ENCODE peak calls at places on chromosomes 11 and 22, in nine cellular contexts. O is endothelial cell; Q is kidney epithelial cell; B is D721Med; C is CD4-positive, alpha-beta T cell; E is thyroid gland; F is foreskin fibroblast; D is nephron progenitor cell; P is HFFc6. Z is an unnamed sample.

GRCh38 chr22:43293661-43294392 is 49.3 kb downstream of the SCUBE1 start:
- DNase-seq in E (no peak), C (no peak), O (no peak), Q (no peak), D (peak), F (peak), B (no peak), P (no peak), Z (no peak)

GRCh38 chr11:73265278-73265810 is 6.8 kb upstream of the P2RY6 start:
- DNase-seq in Q (no peak), F (no peak), O (no peak), E (no peak), B (no peak), D (no peak), P (no peak), C (no peak), Z (no peak)

GRCh38 chr11:6498544-6498943 is 1.5 kb downstream of the DNHD1 start:
- DNase-seq in D (no peak), B (no peak), F (no peak), Q (no peak), P (no peak), E (no peak), O (no peak), C (no peak), Z (no peak)

GRCh38 chr11:47020793-47021624 is 84.4 kb downstream of the CSTPP1 start:
- DNase-seq in Q (no peak), O (no peak), B (no peak), F (no peak), E (no peak), C (no peak), D (no peak), P (peak), Z (no peak)

GRCh38 chr11:6475936-6476335 is 2.2 kb upstream of the TRIM3 start:
- DNase-seq in O (no peak), C (no peak), Q (no peak), B (no peak), F (peak), P (no peak), D (no peak), E (no peak), Z (no peak)

GRCh38 chr11:94330789-94331188 is 26.4 kb downstream of the IZUMO1R start:
- DNase-seq in E (no peak), Q (no peak), D (no peak), P (no peak), B (no peak), C (no peak), F (no peak), O (no peak), Z (no peak)

GRCh38 chr11:47499160-47499559 is 50.2 kb upstream of the RAPSN start:
- DNase-seq in B (no peak), C (no peak), P (no peak), D (no peak), O (no peak), F (no peak), E (no peak), Q (no peak), Z (no peak)

GRCh38 chr11:70556884-70557741 is 158.8 kb downstream of the CTTN start:
- DNase-seq in P (no peak), E (no peak), D (no peak), C (no peak), B (no peak), F (peak), Q (peak), O (no peak), Z (no peak)

GRCh38 chr22:23781533-23781932 is 5.2 kb upstream of the SMARCB1 start:
- DNase-seq in B (no peak), C (no peak), Q (no peak), O (no peak), D (no peak), P (peak), E (no peak), F (peak), Z (no peak)

GRCh38 chr11:134725939-134726639 is 314.0 kb upstream of the B3GAT1 start:
- DNase-seq in D (peak), C (no peak), E (peak), Q (no peak), O (peak), F (no peak), B (no peak), P (no peak), Z (no peak)

GRCh38 chr22:47287516-47287915 is 525.1 kb downstream of the TBC1D22A start:
- DNase-seq in E (no peak), P (no peak), D (no peak), O (no peak), Q (no peak), F (no peak), B (no peak), C (no peak), Z (no peak)

GRCh38 chr22:39690901-39691620 is 120.5 kb downstream of the CACNA1I start:
- DNase-seq in E (no peak), D (peak), O (no peak), P (no peak), B (no peak), C (no peak), Q (no peak), F (peak), Z (no peak)

GRCh38 chr11:110434952-110435779 is 5.4 kb downstream of the FDX1 start:
- DNase-seq in C (no peak), O (no peak), B (no peak), D (no peak), P (no peak), Q (no peak), F (no peak), E (peak), Z (no peak)

GRCh38 chr11:17036666-17037658 is 22.7 kb upstream of the PLEKHA7 start:
- DNase-seq in D (no peak), P (no peak), F (no peak), O (no peak), E (no peak), Q (no peak), C (no peak), B (no peak), Z (no peak)

GRCh38 chr11:6655790-6656580 is at the start of gene DCHS1:
- DNase-seq in Q (no peak), O (peak), C (no peak), E (no peak), B (peak), F (peak), P (no peak), D (peak), Z (peak)

GRCh38 chr11:66157182-66157864 is 87.3 kb downstream of the PACS1 start:
- DNase-seq in O (no peak), D (no peak), Q (no peak), E (no peak), B (no peak), C (no peak), P (peak), F (peak), Z (no peak)

GRCh38 chr11:108025387-108026080 is 16.8 kb downstream of the CUL5 start:
- DNase-seq in E (peak), F (no peak), O (peak), B (no peak), P (no peak), C (no peak), D (no peak), Q (no peak), Z (no peak)

GRCh38 chr11:66113132-66113856 is 43.2 kb downstream of the PACS1 start:
- DNase-seq in E (no peak), D (no peak), O (no peak), C (no peak), B (no peak), P (peak), F (peak), Q (peak), Z (no peak)

GRCh38 chr11:44229664-44230063 is 80.3 kb downstream of the ALX4 start:
- DNase-seq in E (no peak), O (no peak), P (peak), D (no peak), B (no peak), C (no peak), F (peak), Q (no peak), Z (no peak)

GRCh38 chr11:114762437-114762836 is 84.1 kb downstream of the NXPE2 start:
- DNase-seq in P (peak), F (peak), B (no peak), Q (no peak), E (peak), O (peak), D (peak), C (no peak), Z (no peak)

GRCh38 chr11:98153752-98154151 is 867.0 kb upstream of the CNTN5 start:
- DNase-seq in Q (no peak), C (no peak), F (no peak), O (no peak), P (no peak), E (no peak), B (no peak), D (no peak), Z (no peak)

GRCh38 chr22:44995715-44996114 is 14.1 kb downstream of the PHF21B start:
- DNase-seq in C (no peak), D (no peak), O (no peak), B (no peak), P (no peak), E (no peak), Q (no peak), F (no peak), Z (no peak)

GRCh38 chr22:44997060-44997459 is 12.7 kb downstream of the PHF21B start:
- DNase-seq in F (no peak), Q (no peak), P (no peak), C (no peak), B (no peak), D (no peak), E (no peak), O (no peak), Z (no peak)

GRCh38 chr22:44995282-44995597 is 14.6 kb downstream of the PHF21B start:
- DNase-seq in O (no peak), B (no peak), D (no peak), Q (no peak), E (no peak), P (no peak), C (no peak), F (no peak), Z (no peak)

GRCh38 chr22:44996648-44997047 is 13.2 kb downstream of the PHF21B start:
- DNase-seq in D (no peak), B (no peak), Q (no peak), O (no peak), C (no peak), P (no peak), F (no peak), E (no peak), Z (no peak)

GRCh38 chr22:44996120-44996519 is 13.7 kb downstream of the PHF21B start:
- DNase-seq in P (no peak), E (no peak), Q (no peak), C (no peak), D (no peak), O (no peak), B (no peak), F (no peak), Z (no peak)
- TF ChIP-seq CTCF in P (no peak), E (no peak), Q (no peak), C (no peak), D (no peak), O (no peak), B (no peak), F (no peak), Z (no peak)

DNA sequence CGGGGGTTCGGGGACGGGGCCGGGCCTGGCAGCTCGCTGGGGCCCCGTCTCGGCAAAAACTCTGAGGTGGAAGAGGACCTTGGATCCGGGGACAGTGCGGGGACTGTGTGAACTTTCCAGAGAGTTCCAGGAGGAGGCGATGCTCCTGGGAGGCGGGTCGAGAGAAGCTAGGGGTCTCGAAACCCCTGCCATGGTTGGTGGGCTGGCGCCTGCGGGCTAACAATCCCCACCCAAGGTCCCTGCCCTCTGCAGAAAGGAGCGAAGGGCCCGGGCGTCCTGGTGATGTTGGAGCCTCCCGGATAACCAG is 4.7 kb upstream of the GRK2 start:
- DNase-seq in F (no peak), E (no peak), D (no peak), Q (no peak), B (no peak), C (no peak), P (no peak), O (no peak), Z (no peak)
- TF ChIP-seq CTCF in F (peak), E (no peak), D (no peak), Q (peak), B (peak), C (no peak), P (peak), O (no peak), Z (peak)

GRCh38 chr11:128595775-128596174 is 8.4 kb upstream of the ETS1 start:
- DNase-seq in E (no peak), C (no peak), D (no peak), F (no peak), B (no peak), P (no peak), O (no peak), Q (no peak), Z (no peak)

GRCh38 chr11:128592454-128592853 is 5.1 kb upstream of the ETS1 start:
- DNase-seq in C (no peak), D (no peak), F (no peak), P (no peak), E (no peak), Q (no peak), O (no peak), B (no peak), Z (no peak)

GRCh38 chr11:128595221-128595620 is 7.9 kb upstream of the ETS1 start:
- DNase-seq in Q (no peak), D (no peak), B (no peak), C (no peak), F (no peak), O (no peak), P (peak), E (no peak), Z (no peak)

GRCh38 chr11:128594246-128594645 is 6.9 kb upstream of the ETS1 start:
- DNase-seq in B (no peak), C (no peak), E (no peak), F (no peak), Q (no peak), D (no peak), P (no peak), O (no peak), Z (no peak)

DNA sequence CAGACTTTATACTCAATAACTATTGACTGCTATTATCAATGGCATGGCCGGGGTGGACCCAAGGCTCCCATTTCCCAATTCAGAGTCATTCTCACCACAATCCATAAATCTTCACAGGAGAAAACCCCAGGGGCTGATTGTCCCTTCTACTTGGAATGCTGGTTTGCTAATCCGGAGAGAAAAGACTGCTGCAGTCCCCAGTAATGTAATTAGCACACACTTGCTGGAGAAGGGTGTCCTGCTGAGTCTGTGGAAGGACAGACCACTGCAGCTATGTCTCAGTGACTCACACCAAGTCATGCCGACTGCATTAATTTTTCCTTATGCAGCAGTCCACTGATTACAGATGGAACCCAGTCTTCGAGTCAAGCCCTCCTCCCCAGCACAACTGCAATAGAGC is 5.9 kb upstream of the ETS1 start:
- DNase-seq in C (no peak), F (peak), Q (no peak), D (no peak), O (no peak), E (no peak), B (no peak), P (peak), Z (no peak)
- TF ChIP-seq CTCF in C (no peak), F (no peak), Q (no peak), D (no peak), O (no peak), E (no peak), B (no peak), P (no peak), Z (no peak)

GRCh38 chr11:15629690-15630321 is 515.1 kb downstream of the INSC start:
- DNase-seq in B (no peak), D (peak), P (no peak), E (no peak), C (no peak), Q (no peak), O (peak), F (no peak), Z (no peak)
- TF ChIP-seq CTCF in B (peak), D (peak), P (no peak), E (no peak), C (no peak), Q (peak), O (peak), F (no peak), Z (peak)

GRCh38 chr11:119433369-119433749 is 10.4 kb upstream of the THY1 start:
- DNase-seq in C (no peak), B (no peak), Q (no peak), D (no peak), F (peak), P (peak), E (no peak), O (no peak), Z (no peak)

GRCh38 chr11:119436715-119437114 is 13.7 kb upstream of the THY1 start:
- DNase-seq in Q (no peak), O (no peak), F (no peak), C (no peak), E (no peak), P (no peak), D (no peak), B (no peak), Z (no peak)

GRCh38 chr11:119434531-119435330 is 11.8 kb upstream of the THY1 start:
- DNase-seq in E (no peak), O (no peak), D (no peak), P (no peak), F (peak), Q (no peak), B (no peak), C (no peak), Z (no peak)

GRCh38 chr11:119438599-119438998 is 15.6 kb upstream of the THY1 start:
- DNase-seq in D (no peak), C (no peak), E (no peak), O (no peak), P (no peak), F (no peak), B (no peak), Q (no peak), Z (no peak)

GRCh38 chr11:119436093-119436492 is 13.1 kb upstream of the THY1 start:
- DNase-seq in B (no peak), F (no peak), P (no peak), E (no peak), Q (no peak), C (no peak), D (no peak), O (no peak), Z (no peak)
- TF ChIP-seq CTCF in B (no peak), F (no peak), P (no peak), E (no peak), Q (no peak), C (no peak), D (no peak), O (no peak), Z (no peak)